ENCODE peak calls at places on chromosomes 2 and 18, in six cellular contexts. One of them, this sample, is unnamed.
A peak's percentile ranks its signal among the peaks of the same experiment; 100 is the strongest.

GRCh38 chr18:4358618-4359017 is 96.5 kb downstream of the DLGAP1 start:
- DNase-seq in heart right ventricle: no peak
- DNase-seq in hepatocyte: no peak
- DNase-seq in fibroblast of mammary gland: no peak
- DNase-seq in endodermal cell: peak; percentile 85
- DNase-seq in mammary epithelial cell: no peak
- DNase-seq in this sample: no peak

GRCh38 chr2:119550346-119550745 is 6.1 kb downstream of the CFAP221 start:
- DNase-seq in hepatocyte: no peak
- DNase-seq in mammary epithelial cell: peak; percentile 13
- DNase-seq in heart right ventricle: no peak
- DNase-seq in fibroblast of mammary gland: peak; percentile 32
- DNase-seq in endodermal cell: no peak
- DNase-seq in this sample: no peak

GRCh38 chr2:158953926-158954763 is 14.3 kb upstream of the TANC1 start:
- DNase-seq in heart right ventricle: peak; percentile 81
- DNase-seq in fibroblast of mammary gland: peak; percentile 95
- DNase-seq in endodermal cell: no peak
- DNase-seq in mammary epithelial cell: peak; percentile 65
- DNase-seq in hepatocyte: peak; percentile 91
- DNase-seq in this sample: peak; percentile 77

GRCh38 chr2:188928643-188929042 is 45.5 kb upstream of the COL3A1 start:
- DNase-seq in mammary epithelial cell: no peak
- DNase-seq in fibroblast of mammary gland: no peak
- DNase-seq in heart right ventricle: no peak
- DNase-seq in endodermal cell: no peak
- DNase-seq in hepatocyte: no peak
- DNase-seq in this sample: no peak

GRCh38 chr2:238107525-238108422 is 7.6 kb downstream of the ESPNL start:
- DNase-seq in hepatocyte: peak; percentile 7
- DNase-seq in fibroblast of mammary gland: no peak
- DNase-seq in endodermal cell: peak; percentile 52
- DNase-seq in mammary epithelial cell: no peak
- DNase-seq in heart right ventricle: no peak
- DNase-seq in this sample: no peak

GRCh38 chr2:84194906-84195644 is 264.0 kb downstream of the SUCLG1 start:
- DNase-seq in fibroblast of mammary gland: no peak
- DNase-seq in heart right ventricle: no peak
- DNase-seq in endodermal cell: no peak
- DNase-seq in mammary epithelial cell: no peak
- DNase-seq in hepatocyte: no peak
- DNase-seq in this sample: no peak

GRCh38 chr2:194696690-194697089 is 960.3 kb upstream of the SLC39A10 start:
- DNase-seq in hepatocyte: no peak
- DNase-seq in heart right ventricle: no peak
- DNase-seq in endodermal cell: no peak
- DNase-seq in fibroblast of mammary gland: no peak
- DNase-seq in mammary epithelial cell: no peak
- DNase-seq in this sample: no peak

GRCh38 chr2:31150120-31150670 is 12.0 kb upstream of the GALNT14 start:
- DNase-seq in endodermal cell: no peak
- DNase-seq in hepatocyte: no peak
- DNase-seq in fibroblast of mammary gland: no peak
- DNase-seq in mammary epithelial cell: no peak
- DNase-seq in heart right ventricle: no peak
- DNase-seq in this sample: no peak

GRCh38 chr2:151560289-151560688 is 150.6 kb downstream of the RIF1 start:
- DNase-seq in hepatocyte: peak; percentile 60
- DNase-seq in heart right ventricle: no peak
- DNase-seq in fibroblast of mammary gland: peak; percentile 67
- DNase-seq in mammary epithelial cell: peak; percentile 32
- DNase-seq in endodermal cell: no peak
- DNase-seq in this sample: no peak

GRCh38 chr2:37020212-37020886 is 54.0 kb upstream of the STRN start:
- DNase-seq in fibroblast of mammary gland: peak; percentile 81
- DNase-seq in hepatocyte: peak; percentile 67
- DNase-seq in mammary epithelial cell: no peak
- DNase-seq in endodermal cell: no peak
- DNase-seq in heart right ventricle: peak; percentile 78
- DNase-seq in this sample: peak; percentile 70

GRCh38 chr2:14634885-14635871 is 2.7 kb downstream of the LRATD1 start:
- DNase-seq in fibroblast of mammary gland: peak; percentile 67
- DNase-seq in endodermal cell: peak; percentile 92
- DNase-seq in hepatocyte: peak; percentile 75
- DNase-seq in mammary epithelial cell: peak; percentile 89
- DNase-seq in heart right ventricle: peak; percentile 76
- DNase-seq in this sample: peak; percentile 51

GRCh38 chr2:187424156-187424555 is 23.9 kb downstream of the CALCRL start:
- DNase-seq in fibroblast of mammary gland: no peak
- DNase-seq in heart right ventricle: no peak
- DNase-seq in hepatocyte: no peak
- DNase-seq in mammary epithelial cell: peak; percentile 9
- DNase-seq in endodermal cell: no peak
- DNase-seq in this sample: no peak

GRCh38 chr2:44852594-44852993 is 88.9 kb upstream of the SIX3 start:
- DNase-seq in hepatocyte: no peak
- DNase-seq in heart right ventricle: no peak
- DNase-seq in mammary epithelial cell: no peak
- DNase-seq in endodermal cell: no peak
- DNase-seq in fibroblast of mammary gland: no peak
- DNase-seq in this sample: no peak

GRCh38 chr18:65235966-65236634 is 514.7 kb upstream of the CDH7 start:
- DNase-seq in mammary epithelial cell: peak; percentile 2
- DNase-seq in fibroblast of mammary gland: no peak
- DNase-seq in heart right ventricle: no peak
- DNase-seq in endodermal cell: no peak
- DNase-seq in hepatocyte: peak; percentile 14
- DNase-seq in this sample: no peak

GRCh38 chr2:52686935-52687334 is 1080.7 kb upstream of the CHAC2 start:
- DNase-seq in mammary epithelial cell: peak; percentile 24
- DNase-seq in endodermal cell: no peak
- DNase-seq in hepatocyte: peak; percentile 23
- DNase-seq in fibroblast of mammary gland: no peak
- DNase-seq in heart right ventricle: no peak
- DNase-seq in this sample: no peak

GRCh38 chr2:177327065-177327464 is 62.5 kb upstream of the NFE2L2 start:
- DNase-seq in mammary epithelial cell: no peak
- DNase-seq in endodermal cell: no peak
- DNase-seq in hepatocyte: no peak
- DNase-seq in heart right ventricle: no peak
- DNase-seq in fibroblast of mammary gland: no peak
- DNase-seq in this sample: no peak

GRCh38 chr2:57881998-57882884 is 164.4 kb upstream of the VRK2 start:
- DNase-seq in hepatocyte: peak; percentile 46
- DNase-seq in heart right ventricle: no peak
- DNase-seq in fibroblast of mammary gland: peak; percentile 93
- DNase-seq in endodermal cell: no peak
- DNase-seq in mammary epithelial cell: peak; percentile 22
- DNase-seq in this sample: no peak

GRCh38 chr2:174820361-174820760 is 56.1 kb upstream of the CHRNA1 start:
- DNase-seq in mammary epithelial cell: no peak
- DNase-seq in heart right ventricle: no peak
- DNase-seq in hepatocyte: no peak
- DNase-seq in endodermal cell: no peak
- DNase-seq in fibroblast of mammary gland: no peak
- DNase-seq in this sample: no peak

GRCh38 chr2:239193426-239193825 is 207.4 kb downstream of the HDAC4 start:
- DNase-seq in hepatocyte: no peak
- DNase-seq in endodermal cell: peak; percentile 33
- DNase-seq in fibroblast of mammary gland: no peak
- DNase-seq in heart right ventricle: no peak
- DNase-seq in mammary epithelial cell: no peak
- DNase-seq in this sample: no peak

GRCh38 chr2:37243435-37243834 is 12.0 kb downstream of the NDUFAF7 start:
- DNase-seq in heart right ventricle: no peak
- DNase-seq in mammary epithelial cell: no peak
- DNase-seq in endodermal cell: no peak
- DNase-seq in fibroblast of mammary gland: no peak
- DNase-seq in hepatocyte: no peak
- DNase-seq in this sample: no peak

GRCh38 chr2:69253033-69253535 is 133.9 kb downstream of the GFPT1 start:
- DNase-seq in fibroblast of mammary gland: peak; percentile 49
- DNase-seq in hepatocyte: no peak
- DNase-seq in endodermal cell: no peak
- DNase-seq in heart right ventricle: no peak
- DNase-seq in mammary epithelial cell: no peak
- DNase-seq in this sample: no peak

GRCh38 chr18:47815486-47816270 is 114.8 kb downstream of the SMAD2 start:
- DNase-seq in fibroblast of mammary gland: no peak
- DNase-seq in mammary epithelial cell: no peak
- DNase-seq in endodermal cell: no peak
- DNase-seq in hepatocyte: no peak
- DNase-seq in heart right ventricle: no peak
- DNase-seq in this sample: no peak

GRCh38 chr18:59927246-59927825 is 27.5 kb downstream of the PMAIP1 start:
- DNase-seq in heart right ventricle: no peak
- DNase-seq in fibroblast of mammary gland: peak; percentile 35
- DNase-seq in endodermal cell: no peak
- DNase-seq in hepatocyte: no peak
- DNase-seq in mammary epithelial cell: peak; percentile 97
- DNase-seq in this sample: no peak

GRCh38 chr2:111049792-111050640 is 70.7 kb upstream of the BCL2L11 start:
- DNase-seq in mammary epithelial cell: peak; percentile 44
- DNase-seq in fibroblast of mammary gland: no peak
- DNase-seq in endodermal cell: no peak
- DNase-seq in heart right ventricle: no peak
- DNase-seq in hepatocyte: peak; percentile 77
- DNase-seq in this sample: no peak

GRCh38 chr2:128465246-128466170 is 146.8 kb upstream of the HS6ST1 start:
- DNase-seq in hepatocyte: no peak
- DNase-seq in fibroblast of mammary gland: no peak
- DNase-seq in heart right ventricle: no peak
- DNase-seq in endodermal cell: peak; percentile 17
- DNase-seq in mammary epithelial cell: no peak
- DNase-seq in this sample: no peak

GRCh38 chr2:85436836-85437487 is 18.4 kb downstream of the SH2D6 start:
- DNase-seq in endodermal cell: peak; percentile 68
- DNase-seq in fibroblast of mammary gland: no peak
- DNase-seq in mammary epithelial cell: no peak
- DNase-seq in heart right ventricle: no peak
- DNase-seq in hepatocyte: no peak
- DNase-seq in this sample: no peak

GRCh38 chr2:235990344-235990743 is 177.8 kb downstream of the GBX2 start:
- DNase-seq in fibroblast of mammary gland: peak; percentile 5
- DNase-seq in heart right ventricle: peak; percentile 73
- DNase-seq in hepatocyte: no peak
- DNase-seq in endodermal cell: no peak
- DNase-seq in mammary epithelial cell: no peak
- DNase-seq in this sample: no peak

GRCh38 chr2:101983486-101983885 is 8.3 kb upstream of the IL1R2 start:
- DNase-seq in mammary epithelial cell: peak; percentile 48
- DNase-seq in endodermal cell: no peak
- DNase-seq in heart right ventricle: no peak
- DNase-seq in fibroblast of mammary gland: no peak
- DNase-seq in hepatocyte: no peak
- DNase-seq in this sample: no peak

GRCh38 chr2:42392191-42392590 is 31.2 kb upstream of the COX7A2L start:
- DNase-seq in heart right ventricle: no peak
- DNase-seq in hepatocyte: no peak
- DNase-seq in mammary epithelial cell: no peak
- DNase-seq in endodermal cell: peak; percentile 8
- DNase-seq in fibroblast of mammary gland: no peak
- DNase-seq in this sample: no peak
- TF ChIP-seq CTCF in heart right ventricle: no peak
- TF ChIP-seq CTCF in hepatocyte: no peak
- TF ChIP-seq CTCF in mammary epithelial cell: no peak
- TF ChIP-seq CTCF in endodermal cell: no peak
- TF ChIP-seq CTCF in fibroblast of mammary gland: no peak
- TF ChIP-seq CTCF in this sample: no peak

GRCh38 chr2:122221665-122222064 is 466.2 kb downstream of the TSN start:
- DNase-seq in mammary epithelial cell: no peak
- DNase-seq in heart right ventricle: no peak
- DNase-seq in hepatocyte: no peak
- DNase-seq in endodermal cell: no peak
- DNase-seq in fibroblast of mammary gland: no peak
- DNase-seq in this sample: no peak

GRCh38 chr2:122216901-122217300 is 461.4 kb downstream of the TSN start:
- DNase-seq in heart right ventricle: no peak
- DNase-seq in mammary epithelial cell: no peak
- DNase-seq in fibroblast of mammary gland: no peak
- DNase-seq in hepatocyte: no peak
- DNase-seq in endodermal cell: no peak
- DNase-seq in this sample: no peak

GRCh38 chr2:122218596-122218995 is 463.1 kb downstream of the TSN start:
- DNase-seq in mammary epithelial cell: no peak
- DNase-seq in heart right ventricle: no peak
- DNase-seq in fibroblast of mammary gland: no peak
- DNase-seq in hepatocyte: no peak
- DNase-seq in endodermal cell: no peak
- DNase-seq in this sample: no peak

DNA sequence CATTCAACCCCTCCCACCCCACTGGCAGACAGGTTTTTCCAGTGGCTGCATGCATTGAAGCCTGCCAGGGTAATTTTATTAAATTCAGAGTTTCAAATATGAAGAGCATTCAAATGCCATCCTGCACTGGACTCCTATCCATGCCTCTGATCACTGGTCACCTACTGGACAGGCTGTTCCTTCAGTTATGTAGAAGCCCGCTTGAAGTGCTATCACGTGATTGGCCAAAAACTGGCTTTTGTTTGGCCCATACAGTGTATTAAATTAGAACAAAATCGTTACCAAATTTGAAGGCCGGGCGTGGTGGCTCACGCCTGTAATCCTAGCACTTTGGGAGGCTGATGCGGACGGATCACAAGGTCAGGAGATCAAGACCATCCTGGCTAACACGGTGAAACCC is 464.1 kb downstream of the TSN start:
- DNase-seq in mammary epithelial cell: no peak
- DNase-seq in hepatocyte: no peak
- DNase-seq in fibroblast of mammary gland: no peak
- DNase-seq in endodermal cell: no peak
- DNase-seq in heart right ventricle: no peak
- DNase-seq in this sample: no peak
- H3K4me3 ChIP-seq in mammary epithelial cell: no peak overlapping the region
- H3K4me3 ChIP-seq in hepatocyte: no peak overlapping the region
- H3K4me3 ChIP-seq in fibroblast of mammary gland: no peak overlapping the region
- H3K4me3 ChIP-seq in endodermal cell: no peak overlapping the region
- H3K4me3 ChIP-seq in heart right ventricle: no peak overlapping the region
- H3K4me3 ChIP-seq in this sample: no peak overlapping the region

GRCh38 chr18:33440011-33440383 is 524 bp downstream of the CCDC178 start:
- DNase-seq in heart right ventricle: peak; percentile 21
- DNase-seq in hepatocyte: peak; percentile 82
- DNase-seq in mammary epithelial cell: peak; percentile 1
- DNase-seq in fibroblast of mammary gland: peak; percentile 67
- DNase-seq in endodermal cell: peak; percentile 88
- DNase-seq in this sample: peak; percentile 21

GRCh38 chr18:33444699-33445098 is 4.2 kb upstream of the CCDC178 start:
- DNase-seq in mammary epithelial cell: no peak
- DNase-seq in fibroblast of mammary gland: no peak
- DNase-seq in heart right ventricle: no peak
- DNase-seq in endodermal cell: no peak
- DNase-seq in hepatocyte: no peak
- DNase-seq in this sample: no peak

GRCh38 chr18:33440384-33441043 is at the start of gene CCDC178:
- DNase-seq in hepatocyte: peak; percentile 61
- DNase-seq in mammary epithelial cell: no peak
- DNase-seq in endodermal cell: peak; percentile 89
- DNase-seq in heart right ventricle: peak; percentile 16
- DNase-seq in fibroblast of mammary gland: no peak
- DNase-seq in this sample: no peak
- TF ChIP-seq CTCF in hepatocyte: no peak
- TF ChIP-seq CTCF in mammary epithelial cell: no peak
- TF ChIP-seq CTCF in endodermal cell: peak; percentile 59
- TF ChIP-seq CTCF in heart right ventricle: no peak
- TF ChIP-seq CTCF in fibroblast of mammary gland: no peak
- TF ChIP-seq CTCF in this sample: peak; percentile 25

GRCh38 chr2:124027182-124027581 is 2.1 kb downstream of the CNTNAP5 start:
- DNase-seq in heart right ventricle: no peak
- DNase-seq in mammary epithelial cell: peak; percentile 24
- DNase-seq in endodermal cell: peak; percentile 62
- DNase-seq in hepatocyte: peak; percentile 82
- DNase-seq in fibroblast of mammary gland: peak; percentile 37
- DNase-seq in this sample: peak; percentile 7
- H3K4me3 ChIP-seq in heart right ventricle: no peak overlapping the region
- H3K4me3 ChIP-seq in mammary epithelial cell: no peak overlapping the region
- H3K4me3 ChIP-seq in endodermal cell: no peak overlapping the region
- H3K4me3 ChIP-seq in hepatocyte: no peak overlapping the region
- H3K4me3 ChIP-seq in fibroblast of mammary gland: no peak overlapping the region
- H3K4me3 ChIP-seq in this sample: no peak overlapping the region